ENCODE peak calls at places on chromosome 2, in ten cellular contexts. X is breast epithelium, Y is cardiac muscle cell, M is neuronal stem cell, P is suprapubic skin, U is SJSA1, W is A673, Q is heart left ventricle, K is right lobe of liver, B is upper lobe of right lung. L is an unnamed sample. For H3K4me1, the result is how much of the 10 kb centered on the place peaks cover.

GRCh38 chr2:8094571-8094970 is 587.3 kb upstream of the ID2 start:
- DNase-seq in X (no peak), Y (no peak), M (no peak), P (no peak), U (no peak), W (no peak), Q (no peak), K (no peak), B (no peak), L (no peak)

GRCh38 chr2:180728928-180729559 is 251.4 kb upstream of the UBE2E3 start:
- DNase-seq in X (no peak), Y (peak), M (no peak), P (no peak), U (no peak), W (peak), Q (no peak), K (no peak), B (no peak), L (no peak)

GRCh38 chr2:221304916-221305315 is 267.2 kb downstream of the EPHA4 start:
- DNase-seq in X (no peak), Y (no peak), M (no peak), P (no peak), U (no peak), W (no peak), Q (no peak), K (no peak), B (no peak), L (no peak)

GRCh38 chr2:232455426-232456255 is at the start of gene ALPI:
- DNase-seq in X (no peak), Y (peak), M (no peak), P (peak), U (no peak), W (no peak), Q (peak), K (no peak), B (peak), L (no peak)

GRCh38 chr2:126656311-126657145 is 570 bp downstream of the GYPC start:
- DNase-seq in X (no peak), Y (peak), M (peak), P (peak), U (no peak), W (peak), Q (peak), K (peak), B (peak), L (no peak)

GRCh38 chr2:60745761-60746160 is 10.3 kb upstream of the PAPOLG start:
- DNase-seq in X (no peak), Y (no peak), M (no peak), P (no peak), U (no peak), W (peak), Q (no peak), K (no peak), B (no peak), L (no peak)

GRCh38 chr2:75211371-75211770 is 12.1 kb upstream of the TACR1 start:
- DNase-seq in X (no peak), Y (no peak), M (no peak), P (no peak), U (no peak), W (no peak), Q (no peak), K (no peak), B (no peak), L (no peak)

GRCh38 chr2:124248366-124248765 is 223.3 kb downstream of the CNTNAP5 start:
- DNase-seq in X (no peak), Y (no peak), M (no peak), P (no peak), U (no peak), W (no peak), Q (no peak), K (no peak), B (no peak), L (no peak)

GRCh38 chr2:186848873-186849578 is at the start of gene ZSWIM2:
- DNase-seq in X (no peak), Y (peak), M (peak), P (peak), U (peak), W (peak), Q (peak), K (peak), B (peak), L (peak)

GRCh38 chr2:1738646-1739302 is 5.5 kb downstream of the PXDN start:
- DNase-seq in X (no peak), Y (no peak), M (no peak), P (peak), U (peak), W (no peak), Q (no peak), K (no peak), B (peak), L (no peak)

GRCh38 chr2:233468746-233469110 is 97.9 kb downstream of the USP40 start:
- DNase-seq in X (no peak), Y (no peak), M (no peak), P (peak), U (no peak), W (no peak), Q (no peak), K (no peak), B (peak), L (no peak)

GRCh38 chr2:10430886-10431622 is 17.1 kb downstream of the ODC1 start:
- DNase-seq in X (no peak), Y (no peak), M (no peak), P (no peak), U (no peak), W (no peak), Q (no peak), K (no peak), B (no peak), L (no peak)

GRCh38 chr2:96837575-96837974 is 6.2 kb downstream of the ANKRD23 start:
- DNase-seq in X (no peak), Y (no peak), M (no peak), P (no peak), U (no peak), W (no peak), Q (no peak), K (no peak), B (no peak), L (no peak)

GRCh38 chr2:113965644-113966043 is 75.8 kb downstream of the ACTR3 start:
- DNase-seq in X (no peak), Y (peak), M (peak), P (no peak), U (no peak), W (peak), Q (no peak), K (no peak), B (no peak), L (no peak)

GRCh38 chr2:96431319-96431718 is 73.8 kb downstream of the NEURL3 start:
- DNase-seq in X (no peak), Y (no peak), M (no peak), P (no peak), U (no peak), W (no peak), Q (peak), K (no peak), B (no peak), L (no peak)

GRCh38 chr2:238427435-238428162 is 872 bp downstream of the ASB1 start:
- DNase-seq in X (no peak), Y (no peak), M (no peak), P (no peak), U (no peak), W (no peak), Q (no peak), K (no peak), B (peak), L (no peak)

GRCh38 chr2:36480596-36480995 is 117.4 kb downstream of the FEZ2 start:
- DNase-seq in X (no peak), Y (no peak), M (no peak), P (no peak), U (no peak), W (no peak), Q (no peak), K (no peak), B (no peak), L (no peak)

GRCh38 chr2:231187736-231188505 is 10.5 kb upstream of the ARMC9 start:
- DNase-seq in X (no peak), Y (peak), M (no peak), P (no peak), U (peak), W (no peak), Q (peak), K (no peak), B (no peak), L (peak)

GRCh38 chr2:202373490-202373889 is 2.6 kb upstream of the BMPR2 start:
- DNase-seq in X (no peak), Y (peak), M (no peak), P (no peak), U (no peak), W (no peak), Q (no peak), K (no peak), B (no peak), L (no peak)

GRCh38 chr2:143725425-143725824 is 596.2 kb downstream of the ARHGAP15 start:
- DNase-seq in X (no peak), Y (no peak), M (no peak), P (no peak), U (no peak), W (no peak), Q (no peak), K (no peak), B (no peak), L (no peak)

GRCh38 chr2:125169022-125169763 is 1144.1 kb downstream of the CNTNAP5 start:
- DNase-seq in X (no peak), Y (peak), M (no peak), P (no peak), U (no peak), W (no peak), Q (no peak), K (no peak), B (no peak), L (no peak)

GRCh38 chr2:85119900-85120299 is 13.3 kb upstream of the TCF7L1 start:
- DNase-seq in X (no peak), Y (no peak), M (peak), P (no peak), U (no peak), W (no peak), Q (no peak), K (no peak), B (no peak), L (no peak)

GRCh38 chr2:127045792-127046501 is 61.0 kb downstream of the BIN1 start:
- DNase-seq in X (no peak), Y (no peak), M (no peak), P (peak), U (peak), W (no peak), Q (no peak), K (peak), B (no peak), L (no peak)

GRCh38 chr2:239870863-239871262 is 154.3 kb downstream of the NDUFA10 start:
- DNase-seq in X (no peak), Y (no peak), M (no peak), P (no peak), U (peak), W (no peak), Q (no peak), K (no peak), B (peak), L (no peak)

GRCh38 chr2:240199133-240199870 is 58.8 kb upstream of the OTOS start:
- DNase-seq in X (no peak), Y (no peak), M (no peak), P (peak), U (peak), W (no peak), Q (no peak), K (no peak), B (peak), L (no peak)

GRCh38 chr2:172931256-172931894 is 144.3 kb upstream of the MAP3K20 start:
- DNase-seq in X (no peak), Y (peak), M (peak), P (no peak), U (peak), W (peak), Q (peak), K (no peak), B (no peak), L (no peak)

GRCh38 chr2:86045541-86045940 is 60.1 kb downstream of the POLR1A start:
- DNase-seq in X (peak), Y (no peak), M (no peak), P (peak), U (no peak), W (no peak), Q (no peak), K (no peak), B (no peak), L (no peak)

GRCh38 chr2:178474560-178474959 is 3.8 kb downstream of the FKBP7 start:
- DNase-seq in X (no peak), Y (no peak), M (no peak), P (no peak), U (no peak), W (no peak), Q (no peak), K (no peak), B (no peak), L (no peak)

GRCh38 chr2:63048367-63049171 is 2.1 kb upstream of the OTX1 start:
- DNase-seq in X (no peak), Y (no peak), M (peak), P (no peak), U (no peak), W (no peak), Q (no peak), K (no peak), B (no peak), L (no peak)

GRCh38 chr2:152467677-152468406 is 132.9 kb downstream of the FMNL2 start:
- DNase-seq in X (no peak), Y (no peak), M (no peak), P (no peak), U (no peak), W (no peak), Q (no peak), K (no peak), B (no peak), L (no peak)

GRCh38 chr2:230932556-230933511 is 7.8 kb upstream of the GPR55 start:
- DNase-seq in X (no peak), Y (peak), M (no peak), P (peak), U (peak), W (no peak), Q (peak), K (no peak), B (no peak), L (no peak)

GRCh38 chr2:199659207-199659606 is 191.8 kb downstream of the FTCDNL1 start:
- DNase-seq in X (no peak), Y (peak), M (peak), P (no peak), U (no peak), W (peak), Q (peak), K (peak), B (no peak), L (no peak)

GRCh38 chr2:96739051-96739632 is 722 bp downstream of the LMAN2L start:
- DNase-seq in X (no peak), Y (peak), M (no peak), P (no peak), U (no peak), W (no peak), Q (no peak), K (no peak), B (no peak), L (no peak)

DNA sequence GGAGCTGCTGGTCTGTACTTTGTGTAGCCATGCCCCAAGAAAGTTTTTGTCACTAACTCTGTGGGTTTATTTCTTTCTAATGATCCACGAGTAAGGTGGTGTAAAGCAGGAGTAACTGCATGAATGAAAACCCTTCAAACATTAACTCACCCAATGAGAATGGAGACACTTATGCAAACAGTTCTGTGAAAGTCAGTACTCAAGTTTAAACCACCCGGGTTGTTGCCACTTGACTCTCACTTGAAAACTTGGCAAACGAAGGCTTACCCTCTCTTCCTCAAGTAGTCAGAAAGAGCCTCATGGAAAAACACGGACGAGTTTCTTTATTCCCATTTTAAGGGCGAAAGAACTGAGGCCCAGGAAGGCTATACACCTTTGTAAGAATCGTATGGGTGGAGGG is 117.5 kb downstream of the MMADHC start:
- DNase-seq in X (no peak), Y (no peak), M (no peak), P (no peak), U (no peak), W (no peak), Q (no peak), K (no peak), B (no peak), L (no peak)
- H3K4me1 ChIP-seq in X (under half), Y (under half), M (under half), P (under half), U (under half), W (under half), Q (under half), K (under half), B (under half), L (under half)

GRCh38 chr2:17540813-17541513 is 467 bp downstream of the VSNL1 start:
- DNase-seq in X (no peak), Y (no peak), M (no peak), P (no peak), U (no peak), W (no peak), Q (no peak), K (no peak), B (no peak), L (no peak)
- H3K4me1 ChIP-seq in X (under half), Y (under half), M (under half), P (under half), U (under half), W (under half), Q (under half), K (under half), B (under half), L (under half)

DNA sequence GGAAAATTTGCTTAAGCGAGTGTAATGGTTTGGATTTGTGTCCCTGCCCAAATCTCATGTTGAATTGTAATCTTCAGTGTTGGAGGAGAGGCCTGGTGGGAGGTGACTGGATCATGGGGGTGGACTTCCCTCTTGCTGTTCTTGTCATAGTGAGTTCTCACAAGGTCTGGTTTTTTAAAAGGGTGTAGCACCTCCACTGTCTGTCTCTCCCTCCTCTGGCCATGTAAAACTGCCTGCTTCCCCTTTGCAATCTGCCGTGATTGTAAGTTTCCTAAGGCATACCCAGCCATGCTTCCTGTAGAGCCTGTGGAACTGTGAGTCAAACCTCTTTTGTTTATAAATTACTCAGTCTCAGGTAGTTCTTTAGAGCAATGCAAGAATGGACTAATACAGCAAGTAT is 6.6 kb downstream of the YIPF4 start:
- DNase-seq in X (no peak), Y (no peak), M (no peak), P (no peak), U (no peak), W (no peak), Q (no peak), K (no peak), B (no peak), L (no peak)
- H3K4me1 ChIP-seq in X (under half), Y (under half), M (under half), P (under half), U (under half), W (under half), Q (half or more), K (under half), B (under half), L (under half)

GRCh38 chr2:42060718-42061619 is 13.1 kb downstream of the PKDCC start:
- DNase-seq in X (no peak), Y (peak), M (no peak), P (no peak), U (no peak), W (peak), Q (peak), K (no peak), B (no peak), L (no peak)
- H3K4me1 ChIP-seq in X (under half), Y (under half), M (under half), P (under half), U (under half), W (under half), Q (half or more), K (under half), B (under half), L (under half)

GRCh38 chr2:65016789-65017188 is 27.6 kb downstream of the SLC1A4 start:
- DNase-seq in X (no peak), Y (no peak), M (no peak), P (no peak), U (no peak), W (no peak), Q (no peak), K (no peak), B (no peak), L (no peak)
- H3K4me1 ChIP-seq in X (under half), Y (under half), M (under half), P (under half), U (under half), W (under half), Q (under half), K (under half), B (under half), L (under half)

DNA sequence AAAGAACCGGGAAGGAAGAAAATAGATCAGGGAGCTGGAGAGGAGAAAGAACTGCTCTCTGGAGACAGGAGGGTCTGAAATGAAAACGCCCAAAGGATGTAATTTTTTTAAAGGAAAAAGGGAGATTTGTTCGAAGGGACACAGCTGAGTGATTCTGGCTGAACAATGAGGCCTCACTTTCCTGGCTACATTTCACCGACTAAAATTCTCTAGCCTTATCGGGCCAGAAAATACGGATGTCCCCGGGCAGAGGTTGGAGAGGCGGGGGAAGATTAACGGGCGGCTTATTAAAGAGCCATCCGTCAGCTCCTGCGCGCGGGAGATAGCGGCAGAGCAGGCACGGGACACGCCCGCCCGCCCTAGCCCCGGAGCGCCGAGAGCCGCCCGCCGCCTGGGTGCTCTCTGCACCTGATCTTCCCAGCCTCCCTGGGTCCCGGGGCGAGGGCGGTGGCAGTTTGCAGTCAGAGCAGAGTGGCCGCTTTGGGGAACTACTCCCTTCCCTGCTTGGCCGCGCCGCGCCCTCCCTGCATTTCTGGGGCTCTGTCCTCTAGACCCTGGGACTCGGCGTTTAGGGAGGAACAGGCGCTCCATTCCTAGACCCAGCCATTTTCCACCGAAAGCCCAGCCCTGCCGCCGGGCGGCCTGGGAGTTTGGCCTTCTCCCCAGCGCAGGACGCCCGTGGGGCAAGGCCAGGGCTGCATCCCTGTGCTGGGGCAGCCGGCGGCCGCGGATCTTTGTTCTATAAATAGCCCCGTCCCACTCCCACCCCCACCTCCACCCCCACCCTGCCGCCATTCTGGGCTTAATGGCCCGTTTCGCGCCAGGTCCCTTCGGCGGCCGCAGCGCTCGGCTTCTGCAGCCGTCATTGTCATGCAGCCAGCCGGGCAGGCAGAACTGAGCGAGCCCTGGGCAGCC is 6.5 kb downstream of the GAD1 start:
- DNase-seq in X (no peak), Y (no peak), M (peak), P (no peak), U (no peak), W (no peak), Q (no peak), K (peak), B (no peak), L (no peak)
- H3K4me1 ChIP-seq in X (under half), Y (under half), M (under half), P (half or more), U (under half), W (under half), Q (half or more), K (under half), B (under half), L (under half)

DNA sequence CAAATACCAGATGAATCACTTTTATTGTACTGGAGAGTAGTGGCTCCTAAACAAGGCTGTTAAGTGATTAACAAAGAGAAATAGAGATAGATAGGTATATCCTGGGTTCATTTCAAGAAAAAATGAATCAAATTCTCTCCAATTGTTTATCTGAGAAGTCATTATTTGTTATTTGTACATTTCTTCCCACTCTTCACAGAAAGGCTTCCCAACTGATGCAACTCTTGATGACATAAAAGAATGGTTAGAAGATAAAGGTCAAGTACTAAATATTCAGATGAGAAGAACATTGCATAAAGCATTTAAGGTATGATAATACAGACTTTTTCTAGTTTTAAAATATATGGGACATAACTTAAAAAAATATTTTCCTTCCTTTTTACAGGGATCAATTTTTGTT is 7.9 kb downstream of the SSB start:
- DNase-seq in X (no peak), Y (no peak), M (no peak), P (no peak), U (no peak), W (no peak), Q (no peak), K (no peak), B (no peak), L (no peak)
- H3K4me1 ChIP-seq in X (under half), Y (under half), M (under half), P (under half), U (under half), W (under half), Q (under half), K (under half), B (under half), L (under half)

L was measured in thoracic aorta.